ENCODE peak calls at places on chromosomes 5 and 9, in five cellular contexts. P, M, D, C and K are unnamed samples.

GRCh38 chr5:139651863-139652787 is 4.0 kb downstream of the CXXC5 start:
- DNase-seq in P (peak; percentile 92), M (peak; percentile 64), D (peak; percentile 88), C (no peak), K (no peak)

GRCh38 chr5:3878267-3878666 is 282.6 kb downstream of the IRX1 start:
- DNase-seq in P (peak; percentile 40), M (no peak), D (no peak), C (no peak), K (no peak)

GRCh38 chr9:111481885-111482636 is 2.1 kb downstream of the ECPAS start:
- DNase-seq in P (peak; percentile 8), M (no peak), D (no peak), C (no peak), K (no peak)

GRCh38 chr9:106890621-106891020 is 27.7 kb downstream of the ZNF462 start:
- DNase-seq in P (no peak), M (no peak), D (no peak), C (no peak), K (no peak)

GRCh38 chr5:151825445-151825844 is 53.7 kb downstream of the G3BP1 start:
- DNase-seq in P (peak; percentile 44), M (peak; percentile 45), D (no peak), C (no peak), K (no peak)

GRCh38 chr5:63687854-63688253 is 274.4 kb downstream of the HTR1A start:
- DNase-seq in P (no peak), M (no peak), D (no peak), C (no peak), K (no peak)

GRCh38 chr5:65034029-65034781 is 265.5 kb downstream of the CWC27 start:
- DNase-seq in P (no peak), M (no peak), D (peak; percentile 37), C (no peak), K (no peak)

GRCh38 chr5:54514841-54515432 is 2.6 kb upstream of the SNX18 start:
- DNase-seq in P (no peak), M (no peak), D (no peak), C (no peak), K (no peak)

GRCh38 chr9:126617003-126617739 is 3.4 kb downstream of the LMX1B start:
- DNase-seq in P (peak; percentile 41), M (no peak), D (no peak), C (no peak), K (peak; percentile 31)

GRCh38 chr9:112351184-112351583 is 17.8 kb upstream of the PTBP3 start:
- DNase-seq in P (no peak), M (no peak), D (no peak), C (no peak), K (no peak)

GRCh38 chr5:84403773-84404172 is 19.1 kb upstream of the EDIL3 start:
- DNase-seq in P (peak; percentile 96), M (no peak), D (no peak), C (no peak), K (no peak)

GRCh38 chr9:120655005-120655622 is 59.2 kb downstream of the MEGF9 start:
- DNase-seq in P (peak; percentile 73), M (no peak), D (no peak), C (no peak), K (no peak)

GRCh38 chr9:6414291-6414690 is 1.3 kb downstream of the UHRF2 start:
- DNase-seq in P (peak; percentile 37), M (no peak), D (no peak), C (no peak), K (no peak)
- TF ChIP-seq CTCF in P (no peak), M (no peak), D (no peak), C (no peak), K (no peak)

GRCh38 chr9:25678846-25679360 is 659 bp upstream of the TUSC1 start:
- DNase-seq in P (peak; percentile 25), M (no peak), D (no peak), C (no peak), K (no peak)
- H3K4me3 ChIP-seq in P (peak overlapping the region; percentile 51), M (peak overlapping the region; percentile 58), D (peak overlapping the region; percentile 63), C (peak overlapping the region; percentile 95), K (peak overlapping the region; percentile 69)

GRCh38 chr5:41835625-41836024 is 34.6 kb downstream of the OXCT1 start:
- DNase-seq in P (peak; percentile 72), M (peak; percentile 57), D (no peak), C (no peak), K (no peak)
- H3K27ac ChIP-seq in P (no peak overlapping the region), M (no peak overlapping the region), D (no peak overlapping the region), C (peak overlapping the region; percentile 11), K (no peak overlapping the region)

DNA sequence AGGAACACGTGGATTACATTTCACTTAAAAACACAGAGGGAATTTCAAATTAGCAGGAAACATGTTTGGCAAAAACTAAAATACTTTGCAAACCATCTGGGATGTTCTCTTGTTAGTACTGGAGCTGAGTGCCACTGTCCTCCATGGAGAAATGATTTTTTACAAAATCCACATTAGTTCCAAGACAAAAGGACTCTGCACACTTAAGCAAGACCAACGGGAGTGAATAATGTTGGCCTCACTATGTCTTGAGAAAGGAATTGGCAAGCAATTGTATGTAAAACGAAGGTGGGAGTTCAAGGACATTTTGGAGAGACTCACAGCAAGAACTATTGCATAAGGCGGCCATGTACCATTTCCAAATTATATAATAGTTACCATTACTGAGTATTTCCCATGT is 547.5 kb downstream of the EBF1 start:
- DNase-seq in P (no peak), M (no peak), D (no peak), C (no peak), K (no peak)
- TF ChIP-seq CTCF in P (no peak), M (no peak), D (no peak), C (no peak), K (no peak)

GRCh38 chr5:133824661-133825254 is 143.7 kb downstream of the C5orf15 start:
- DNase-seq in P (peak; percentile 13), M (no peak), D (no peak), C (peak; percentile 57), K (peak; percentile 27)
- H3K4me3 ChIP-seq in P (no peak overlapping the region), M (no peak overlapping the region), D (no peak overlapping the region), C (no peak overlapping the region), K (no peak overlapping the region)

DNA sequence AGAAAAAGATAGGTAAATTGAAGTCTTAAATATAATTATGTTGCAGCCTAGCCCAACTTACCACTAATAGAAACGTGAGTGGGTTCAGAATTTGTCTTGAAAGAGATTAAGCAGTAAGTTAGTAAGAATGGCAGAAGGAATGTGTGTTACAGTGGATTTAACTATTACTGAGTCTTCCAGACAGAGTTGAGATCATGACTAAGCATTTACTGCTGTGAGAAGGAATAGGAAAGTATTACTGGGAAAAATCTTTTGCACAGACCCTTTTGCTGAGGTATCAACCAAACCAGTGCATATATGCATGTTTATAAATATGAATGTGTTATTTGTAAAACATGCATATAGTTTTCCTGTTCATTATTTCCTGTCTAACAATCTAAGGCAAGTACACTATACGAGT is 112.8 kb upstream of the EFNA5 start:
- DNase-seq in P (no peak), M (no peak), D (no peak), C (no peak), K (no peak)
- H3K27ac ChIP-seq in P (no peak overlapping the region), M (no peak overlapping the region), D (no peak overlapping the region), C (no peak overlapping the region), K (no peak overlapping the region)

DNA sequence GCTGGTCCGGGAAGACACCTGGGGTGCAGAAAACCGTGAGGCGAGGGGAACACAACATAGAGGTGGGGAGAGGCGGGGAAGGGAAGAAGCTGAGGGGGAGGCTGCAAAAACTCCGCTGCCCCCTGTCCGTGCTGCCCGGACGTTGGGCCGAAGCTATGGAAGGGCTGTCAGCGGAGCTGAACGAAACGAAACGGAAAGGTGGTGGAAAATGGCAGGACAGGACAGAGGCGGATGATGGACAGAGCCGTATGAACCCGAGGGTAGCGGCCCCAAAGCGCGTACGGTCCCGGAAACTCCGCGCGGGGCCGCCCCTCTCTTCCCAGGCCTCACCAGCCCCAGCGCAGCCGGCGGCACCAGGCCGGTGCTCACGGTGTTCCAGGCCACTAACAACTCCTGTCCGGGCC is 272 bp downstream of the ANAPC2 start:
- DNase-seq in P (no peak), M (no peak), D (no peak), C (no peak), K (no peak)
- TF ChIP-seq CTCF in P (no peak), M (no peak), D (no peak), C (no peak), K (no peak)